ENCODE peak calls at places on chromosomes 2 and 18, in eight cellular contexts. M, E, G, J, R, P, Z and F are unnamed samples.

GRCh38 chr2:189545424-189545823 is 35.2 kb downstream of the SLC40A1 start:
- DNase-seq in E (no peak), J (no peak), P (peak), G (no peak), M (no peak), R (no peak), Z (no peak), F (no peak)

GRCh38 chr2:16546128-16546754 is 119.4 kb downstream of the CYRIA start:
- DNase-seq in E (no peak), G (peak), P (peak), J (peak), Z (peak), R (no peak), M (peak), F (no peak)

GRCh38 chr18:74242451-74243096 is 49.2 kb downstream of the CYB5A start:
- DNase-seq in P (no peak), J (peak), G (peak), R (no peak), E (no peak), Z (peak), M (no peak), F (no peak)

GRCh38 chr2:42298132-42298531 is 62.9 kb downstream of the COX7A2L start:
- DNase-seq in R (no peak), Z (no peak), G (no peak), J (no peak), E (no peak), M (no peak), P (no peak), F (no peak)

GRCh38 chr2:241051578-241052487 is 50.3 kb downstream of the MTERF4 start:
- DNase-seq in G (no peak), E (no peak), R (peak), P (no peak), Z (no peak), M (no peak), J (peak), F (no peak)

GRCh38 chr18:35525795-35526475 is 28.2 kb upstream of the INO80C start:
- DNase-seq in M (no peak), J (no peak), P (no peak), R (no peak), Z (peak), E (no peak), G (no peak), F (no peak)

GRCh38 chr2:229974271-229974670 is 52.0 kb downstream of the FBXO36 start:
- DNase-seq in R (no peak), J (peak), E (no peak), P (peak), M (peak), G (peak), Z (peak), F (peak)

GRCh38 chr18:78305789-78306188 is 673.8 kb upstream of the SALL3 start:
- DNase-seq in M (no peak), E (no peak), R (no peak), J (no peak), Z (no peak), P (no peak), G (no peak), F (no peak)

GRCh38 chr2:133177196-133177595 is 391.1 kb downstream of the NCKAP5 start:
- DNase-seq in P (no peak), Z (no peak), R (no peak), G (peak), E (no peak), J (no peak), M (no peak), F (no peak)

GRCh38 chr2:54148391-54148790 is 33.0 kb downstream of the ACYP2 start:
- DNase-seq in Z (no peak), G (no peak), P (no peak), E (no peak), M (no peak), R (no peak), J (no peak), F (no peak)

GRCh38 chr2:155418753-155419152 is 720.3 kb downstream of the KCNJ3 start:
- DNase-seq in E (no peak), J (no peak), P (no peak), G (no peak), M (no peak), R (no peak), Z (no peak), F (no peak)

GRCh38 chr2:30366199-30366691 is 80.8 kb upstream of the LCLAT1 start:
- DNase-seq in P (no peak), Z (no peak), M (no peak), G (no peak), E (no peak), R (no peak), J (no peak), F (no peak)

GRCh38 chr18:37769846-37770245 is 204.2 kb upstream of the CELF4 start:
- DNase-seq in G (no peak), Z (no peak), R (no peak), P (no peak), J (no peak), E (no peak), M (no peak), F (no peak)

GRCh38 chr2:71068218-71069035 is at the start of gene NAGK:
- DNase-seq in Z (peak), G (peak), E (peak), J (peak), R (peak), P (peak), M (peak), F (peak)

GRCh38 chr2:128440087-128440665 is 121.5 kb upstream of the HS6ST1 start:
- DNase-seq in G (no peak), Z (no peak), M (no peak), E (peak), R (no peak), J (no peak), P (no peak), F (no peak)

GRCh38 chr2:3483227-3483985 is 35.9 kb downstream of the ADI1 start:
- DNase-seq in M (no peak), G (peak), R (peak), P (no peak), J (peak), Z (peak), E (no peak), F (no peak)

GRCh38 chr18:76999077-76999476 is 133.5 kb downstream of the MBP start:
- DNase-seq in G (no peak), E (no peak), R (peak), Z (no peak), M (no peak), J (no peak), P (no peak), F (no peak)

GRCh38 chr2:57698935-57699449 is 347.6 kb upstream of the VRK2 start:
- DNase-seq in J (no peak), M (peak), E (no peak), G (no peak), R (no peak), P (no peak), Z (no peak), F (no peak)

GRCh38 chr18:62531078-62531477 is 8.3 kb downstream of the ZCCHC2 start:
- DNase-seq in M (no peak), G (no peak), J (no peak), R (no peak), Z (no peak), E (no peak), P (no peak), F (no peak)

GRCh38 chr2:225911019-225911418 is 511.5 kb downstream of the NYAP2 start:
- DNase-seq in E (no peak), R (no peak), J (no peak), Z (no peak), P (no peak), G (no peak), M (no peak), F (no peak)

GRCh38 chr2:225192869-225193268 is 150.6 kb upstream of the DOCK10 start:
- DNase-seq in Z (no peak), G (peak), R (no peak), J (no peak), M (no peak), P (no peak), E (no peak), F (no peak)

GRCh38 chr2:220043155-220043992 is 415.9 kb downstream of the SLC4A3 start:
- DNase-seq in Z (no peak), J (no peak), P (no peak), G (peak), E (no peak), M (peak), R (no peak), F (no peak)

GRCh38 chr2:142866426-142866825 is 11.0 kb upstream of the KYNU start:
- DNase-seq in J (no peak), G (no peak), M (no peak), R (no peak), P (no peak), E (no peak), Z (no peak), F (no peak)

GRCh38 chr2:136130511-136130910 is 12.6 kb upstream of the CXCR4 start:
- DNase-seq in R (no peak), E (no peak), P (no peak), G (no peak), J (no peak), Z (no peak), M (no peak), F (no peak)
- H3K4me3 ChIP-seq in R (no peak), E (no peak), P (no peak), G (no peak), J (no peak), Z (no peak), M (no peak), F (no peak)

GRCh38 chr2:231521443-231521842 is 8.8 kb downstream of the NMUR1 start:
- DNase-seq in E (no peak), R (no peak), Z (no peak), P (no peak), J (no peak), G (no peak), M (no peak), F (no peak)

GRCh38 chr2:231522418-231523180 is 7.6 kb downstream of the NMUR1 start:
- DNase-seq in E (no peak), J (no peak), R (no peak), P (no peak), M (no peak), G (peak), Z (no peak), F (peak)

GRCh38 chr2:231518771-231519170 is 11.5 kb downstream of the NMUR1 start:
- DNase-seq in R (no peak), J (no peak), Z (no peak), M (no peak), E (no peak), G (no peak), P (no peak), F (no peak)

GRCh38 chr2:231523451-231524266 is 6.6 kb downstream of the NMUR1 start:
- DNase-seq in E (no peak), G (no peak), R (no peak), P (no peak), Z (no peak), M (no peak), J (no peak), F (no peak)

DNA sequence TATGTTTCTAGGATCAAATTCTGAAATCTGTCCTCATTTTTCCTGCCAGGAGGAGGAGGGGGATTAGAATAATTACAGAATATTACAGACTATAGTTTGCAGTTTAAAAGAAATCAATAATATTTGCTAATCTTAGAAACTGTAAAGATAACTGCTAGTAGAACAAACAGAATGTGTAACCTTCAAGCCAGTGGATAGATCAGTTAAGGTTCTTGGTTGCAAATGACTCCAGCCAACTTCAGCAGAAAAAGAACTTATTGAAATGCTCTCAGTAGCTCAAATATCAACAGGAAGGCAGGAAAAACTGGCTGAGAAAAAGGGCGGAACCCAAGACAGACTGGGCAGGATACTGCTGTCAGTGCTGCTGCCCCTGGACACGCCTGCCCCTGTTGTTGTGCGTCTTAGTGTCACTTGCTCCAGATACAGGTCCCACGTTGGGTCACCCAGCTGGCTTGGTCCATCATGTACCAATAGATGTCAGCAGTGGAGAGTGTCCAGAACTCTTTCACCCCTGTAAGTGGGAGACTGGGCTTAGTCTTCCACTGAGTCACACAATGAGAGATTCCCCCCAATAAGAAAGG is 10.2 kb downstream of the NMUR1 start:
- DNase-seq in P (no peak), Z (no peak), R (no peak), M (no peak), J (peak), E (no peak), G (no peak), F (no peak)
- TF ChIP-seq CTCF in P (no peak), Z (no peak), R (no peak), M (no peak), J (no peak), E (no peak), G (no peak), F (no peak)

DNA sequence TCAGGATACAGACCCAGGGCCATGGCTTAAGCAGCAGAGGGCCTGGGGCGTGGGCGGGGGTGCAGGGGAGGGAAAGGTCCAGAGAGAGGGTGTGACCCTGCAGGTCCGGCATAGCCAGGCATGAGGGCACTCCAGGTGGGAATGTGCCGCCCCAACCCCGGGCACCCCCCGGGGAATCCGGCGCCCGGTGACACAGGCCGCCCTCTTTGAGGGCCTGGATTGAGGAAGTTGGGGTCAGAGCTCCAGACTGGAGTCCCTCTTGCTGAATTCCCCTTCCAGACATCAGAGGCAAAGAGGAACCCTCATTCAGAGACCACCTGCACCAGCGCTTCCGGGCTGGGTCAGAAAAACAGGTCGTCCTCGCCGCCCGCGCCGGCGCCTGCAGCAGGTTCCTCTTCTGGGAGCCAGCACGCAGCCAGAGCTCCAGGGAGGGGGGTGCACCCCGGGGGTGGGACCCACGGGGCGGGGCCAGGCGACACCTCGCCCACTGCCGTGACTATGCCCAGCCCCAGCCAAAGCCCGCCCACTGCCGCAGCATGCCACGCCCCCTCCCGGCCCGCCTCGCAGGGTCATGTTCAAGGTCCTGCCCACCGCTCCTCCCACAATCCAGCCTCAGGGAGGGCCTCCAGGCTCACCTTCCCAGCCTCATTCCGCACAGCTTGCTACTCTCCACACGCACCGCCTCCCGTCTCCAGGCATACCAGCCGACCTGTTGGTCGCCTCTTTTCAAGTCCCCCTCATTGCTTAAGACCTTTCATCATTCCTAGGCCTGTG is 98.3 kb upstream of the ID2 start:
- DNase-seq in M (peak), E (peak), J (peak), G (no peak), P (peak), R (peak), Z (peak), F (no peak)
- H3K4me3 ChIP-seq in M (peak), E (peak), J (no peak), G (no peak), P (peak), R (peak), Z (no peak), F (no peak)

GRCh38 chr2:129819855-129820254 is 159.6 kb upstream of the RAB6C start:
- DNase-seq in P (no peak), M (no peak), G (no peak), E (no peak), R (peak), J (no peak), Z (no peak), F (no peak)
- TF ChIP-seq CTCF in P (no peak), M (no peak), G (no peak), E (no peak), R (no peak), J (no peak), Z (no peak), F (no peak)

GRCh38 chr2:120229341-120229740 is 6.1 kb upstream of the TMEM185B start:
- DNase-seq in P (no peak), E (peak), M (no peak), Z (no peak), J (no peak), R (no peak), G (no peak), F (no peak)
- H3K4me3 ChIP-seq in P (no peak), E (no peak), M (no peak), Z (no peak), J (no peak), R (no peak), G (no peak), F (no peak)

GRCh38 chr2:201452058-201452736 is 657 bp downstream of the STRADB start:
- DNase-seq in G (no peak), Z (no peak), M (peak), E (no peak), P (no peak), J (no peak), R (no peak), F (no peak)

GRCh38 chr2:201448701-201449100 is 2.6 kb downstream of the TRAK2 start:
- DNase-seq in P (no peak), G (no peak), M (no peak), R (no peak), Z (no peak), J (no peak), E (no peak), F (no peak)

GRCh38 chr2:201450910-201451329 is 338 bp downstream of the TRAK2 start:
- DNase-seq in J (no peak), Z (no peak), R (no peak), E (no peak), P (no peak), M (peak), G (peak), F (no peak)

GRCh38 chr2:201452856-201453643 is 1.5 kb downstream of the STRADB start:
- DNase-seq in M (no peak), E (no peak), P (no peak), G (no peak), Z (no peak), R (no peak), J (no peak), F (no peak)

GRCh38 chr2:201451330-201452057 is at the start of the genes STRADB and TRAK2:
- DNase-seq in E (peak), J (peak), P (peak), M (peak), Z (peak), G (peak), R (peak), F (peak)
- TF ChIP-seq CTCF in E (peak), J (no peak), P (peak), M (peak), Z (peak), G (peak), R (no peak), F (peak)

GRCh38 chr2:201558665-201559064 is 84.6 kb downstream of the TMEM237 start:
- DNase-seq in P (no peak), G (no peak), E (no peak), Z (no peak), M (no peak), R (no peak), J (no peak), F (no peak)

GRCh38 chr2:201558232-201558631 is 85.1 kb downstream of the TMEM237 start:
- DNase-seq in R (no peak), P (no peak), M (no peak), Z (peak), E (no peak), J (no peak), G (no peak), F (no peak)

DNA sequence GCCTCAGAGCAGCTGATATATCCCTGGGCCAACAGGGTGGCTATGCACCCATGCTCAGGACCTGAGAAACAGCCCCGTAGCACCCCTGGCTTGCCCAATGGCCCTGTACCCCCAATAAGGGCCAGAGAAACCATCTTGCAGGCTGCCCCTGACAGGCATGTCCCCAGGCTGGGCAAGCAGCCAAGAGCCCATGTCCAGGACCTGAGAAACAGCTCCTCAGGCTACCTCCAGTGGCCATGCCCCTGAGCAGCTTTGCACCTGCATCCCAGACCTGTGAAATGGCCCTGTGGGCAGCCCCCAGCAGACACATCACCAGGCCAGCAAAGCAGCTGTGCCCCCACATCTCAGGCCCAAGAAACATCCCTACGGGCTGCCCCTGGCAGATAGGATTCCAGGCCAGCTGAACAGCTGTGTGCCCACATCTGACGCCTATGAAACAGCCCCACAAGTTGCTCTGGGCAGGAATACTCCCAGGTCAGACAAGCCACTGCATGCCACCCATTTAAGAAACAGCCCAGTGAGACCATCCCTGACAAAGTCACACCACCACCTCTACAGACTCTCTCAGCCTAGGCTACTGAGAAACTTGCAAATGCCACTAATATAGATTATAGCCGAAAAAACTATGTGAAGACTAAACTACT is 84.1 kb downstream of the TMEM237 start:
- DNase-seq in J (peak), P (no peak), M (no peak), R (peak), Z (peak), E (no peak), G (no peak), F (no peak)
- H3K4me3 ChIP-seq in J (no peak), P (no peak), M (no peak), R (no peak), Z (no peak), E (no peak), G (no peak), F (no peak)

DNA sequence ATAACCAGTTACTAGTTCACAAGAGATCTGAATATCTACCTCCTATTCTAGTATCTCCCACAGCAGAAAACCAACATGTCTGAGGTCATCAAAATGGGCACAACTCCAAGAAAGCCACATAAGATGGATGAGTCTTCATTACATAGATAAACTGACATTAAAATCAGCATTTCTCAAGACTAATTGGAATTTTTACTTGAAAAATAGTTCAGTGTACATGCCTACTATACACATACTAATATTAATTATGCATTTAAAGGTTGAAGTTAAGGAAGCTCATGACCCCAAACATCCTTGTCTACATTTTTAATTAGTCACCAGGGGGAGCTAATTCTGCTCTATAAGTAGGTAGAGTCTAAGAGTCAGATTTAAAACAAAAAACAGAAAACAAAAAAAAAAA is 41.9 kb downstream of the ZNF521 start:
- DNase-seq in J (no peak), M (no peak), Z (no peak), E (no peak), P (no peak), G (peak), R (no peak), F (no peak)
- TF ChIP-seq CTCF in J (no peak), M (peak), Z (peak), E (no peak), P (no peak), G (peak), R (no peak), F (no peak)

GRCh38 chr2:48529676-48530032 is 300 bp upstream of the STON1 start:
- DNase-seq in E (peak), P (no peak), M (no peak), G (no peak), R (no peak), Z (no peak), J (no peak), F (no peak)
- H3K4me3 ChIP-seq in E (peak), P (peak), M (peak), G (peak), R (peak), Z (peak), J (peak), F (peak)